ENCODE peak calls at places on chromosome 20, in seven cellular contexts. R, F, P, U, V, Q and J are unnamed samples.

GRCh38 chr20:10306440-10307358 is 88.1 kb downstream of the SNAP25 start:
- DNase-seq in R (peak), U (no peak), P (no peak), Q (no peak), V (no peak), F (peak), J (no peak)

GRCh38 chr20:10910535-10911239 is 236.9 kb upstream of the JAG1 start:
- DNase-seq in P (no peak), Q (no peak), U (no peak), V (no peak), R (no peak), F (no peak), J (no peak)

GRCh38 chr20:35742741-35743523 is 872 bp upstream of the RBM39 start:
- DNase-seq in V (no peak), P (no peak), F (peak), R (no peak), Q (peak), U (peak), J (peak)

GRCh38 chr20:41172296-41173140 is 35.2 kb downstream of the PLCG1 start:
- DNase-seq in Q (no peak), F (no peak), R (no peak), V (no peak), U (peak), P (no peak), J (no peak)

GRCh38 chr20:46461808-46462207 is 51.6 kb downstream of the ZNF334 start:
- DNase-seq in P (no peak), V (no peak), F (no peak), U (no peak), R (no peak), Q (no peak), J (no peak)

GRCh38 chr20:9276964-9277363 is 208.1 kb downstream of the PLCB4 start:
- DNase-seq in Q (no peak), F (no peak), U (no peak), V (no peak), P (no peak), R (no peak), J (no peak)

GRCh38 chr20:36311854-36312723 is 6.0 kb downstream of the DLGAP4 start:
- DNase-seq in Q (no peak), P (no peak), F (no peak), R (no peak), V (no peak), U (no peak), J (no peak)

GRCh38 chr20:41125530-41126457 is 11.5 kb upstream of the PLCG1 start:
- DNase-seq in P (no peak), F (no peak), R (no peak), Q (no peak), V (no peak), U (no peak), J (no peak)

GRCh38 chr20:54103067-54103761 is 32.8 kb upstream of the BCAS1 start:
- DNase-seq in Q (peak), U (peak), V (no peak), P (peak), R (no peak), F (peak), J (peak)

GRCh38 chr20:23118144-23118543 is 32.0 kb upstream of the CD93 start:
- DNase-seq in R (no peak), U (no peak), V (no peak), P (no peak), Q (no peak), F (no peak), J (no peak)